ENCODE peak calls at places on chromosome 18, in eight cellular contexts. C, V, P, W, G, E, A and D are unnamed samples.
A peak's percentile ranks its signal among the peaks of the same experiment; 100 is the strongest.

GRCh38 chr18:32753656-32754221 is 19.1 kb downstream of the KLHL14 start:
- DNase-seq in C (no peak), W (no peak), A (no peak), V (no peak), P (no peak), E (peak; percentile 38), G (no peak), D (no peak)

GRCh38 chr18:48833701-48834394 is 116.9 kb downstream of the SMAD7 start:
- DNase-seq in P (peak; percentile 44), W (peak; percentile 37), A (no peak), C (peak; percentile 45), V (no peak), G (no peak), E (no peak), D (no peak)

GRCh38 chr18:26103579-26103978 is 13.2 kb upstream of the SS18 start:
- DNase-seq in A (no peak), G (no peak), W (no peak), E (peak; percentile 47), P (no peak), C (no peak), V (no peak), D (no peak)

GRCh38 chr18:58645398-58645797 is 16.5 kb upstream of the ALPK2 start:
- DNase-seq in C (no peak), A (no peak), G (peak; percentile 62), W (peak; percentile 24), V (no peak), P (no peak), E (no peak), D (no peak)

GRCh38 chr18:38606841-38607240 is 1041.2 kb upstream of the CELF4 start:
- DNase-seq in P (no peak), V (no peak), G (no peak), C (no peak), A (no peak), E (no peak), W (no peak), D (no peak)

GRCh38 chr18:8990276-8991031 is 112.0 kb upstream of the NDUFV2 start:
- DNase-seq in E (no peak), P (no peak), A (no peak), V (peak; percentile 19), G (no peak), W (no peak), C (peak; percentile 60), D (no peak)

GRCh38 chr18:37668971-37669747 is 103.6 kb upstream of the CELF4 start:
- DNase-seq in P (no peak), V (no peak), E (peak; percentile 64), C (no peak), A (no peak), G (no peak), W (peak; percentile 30), D (no peak)

GRCh38 chr18:51196811-51197660 is 445 bp downstream of the MEX3C start:
- DNase-seq in C (peak; percentile 85), A (peak; percentile 17), V (peak; percentile 63), E (peak; percentile 62), P (peak; percentile 85), W (peak; percentile 54), G (no peak), D (no peak)

GRCh38 chr18:24968233-24968775 is 383.7 kb downstream of the ZNF521 start:
- DNase-seq in W (no peak), A (no peak), E (no peak), V (no peak), C (no peak), G (peak; percentile 52), P (no peak), D (no peak)

GRCh38 chr18:79927597-79928562 is 23.6 kb downstream of the SLC66A2 start:
- DNase-seq in W (no peak), A (no peak), V (no peak), P (peak; percentile 61), G (no peak), C (no peak), E (peak; percentile 59), D (no peak)

GRCh38 chr18:74546751-74547530 is 12.6 kb downstream of the CNDP1 start:
- DNase-seq in A (no peak), E (no peak), V (no peak), G (peak; percentile 24), P (no peak), C (no peak), W (peak; percentile 56), D (peak; percentile 25)

GRCh38 chr18:48983793-48984437 is 33.1 kb upstream of the SMAD7 start:
- DNase-seq in P (peak; percentile 87), G (no peak), E (no peak), W (peak; percentile 55), A (no peak), V (no peak), C (peak; percentile 75), D (no peak)

GRCh38 chr18:74316257-74317180 is 880 bp downstream of the C18orf63 start:
- DNase-seq in C (peak; percentile 31), V (no peak), G (peak; percentile 80), E (no peak), P (no peak), A (peak; percentile 60), W (peak; percentile 88), D (no peak)

GRCh38 chr18:53153281-53153680 is 813.3 kb downstream of the DCC start:
- DNase-seq in C (no peak), V (no peak), P (no peak), A (no peak), W (peak; percentile 2), E (peak; percentile 44), G (no peak), D (no peak)

GRCh38 chr18:63586966-63587365 is at the start of gene SERPINB13:
- DNase-seq in W (no peak), A (no peak), C (no peak), V (no peak), E (no peak), P (no peak), G (no peak), D (no peak)

GRCh38 chr18:25832008-25832604 is 258.3 kb downstream of the SS18 start:
- DNase-seq in A (peak; percentile 8), P (no peak), V (peak; percentile 47), C (peak; percentile 85), W (peak; percentile 65), E (peak; percentile 82), G (peak; percentile 11), D (peak; percentile 44)

DNA sequence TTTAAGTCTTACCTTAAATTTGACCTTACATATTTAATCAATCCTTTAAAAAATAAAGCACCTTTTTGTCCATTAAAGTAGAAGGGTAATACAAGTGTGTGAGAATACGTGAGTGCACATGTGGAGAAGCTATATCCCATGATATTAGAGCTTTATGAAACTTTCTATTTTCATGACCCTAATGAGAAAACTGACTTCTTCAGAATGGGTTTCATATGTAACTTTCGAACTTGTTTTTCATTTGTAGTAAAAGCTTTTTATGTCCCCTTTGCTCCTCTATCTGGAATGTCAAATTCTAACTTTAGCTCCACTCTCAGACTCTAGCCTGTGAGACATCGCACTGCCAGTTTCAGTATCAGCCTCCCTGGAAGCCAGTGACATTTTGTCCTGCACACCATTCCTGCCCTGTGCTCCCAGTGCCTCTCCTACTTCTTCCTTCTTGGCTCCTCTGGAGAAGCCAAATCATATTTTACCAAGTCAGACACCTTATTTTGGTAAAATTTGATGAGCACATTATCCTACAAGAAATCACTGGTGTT is 42.0 kb downstream of the MAPRE2 start:
- DNase-seq in E (no peak), P (no peak), V (no peak), A (no peak), W (no peak), C (no peak), G (no peak), D (no peak)
- H3K4me3 ChIP-seq in E (no peak overlapping the region), P (no peak overlapping the region), V (no peak overlapping the region), A (no peak overlapping the region), W (no peak overlapping the region), C (no peak overlapping the region), G (no peak overlapping the region), D (no peak overlapping the region)

GRCh38 chr18:57427429-57428181 is 7.6 kb upstream of the ONECUT2 start:
- DNase-seq in C (peak; percentile 62), G (no peak), V (no peak), P (peak; percentile 75), A (no peak), W (no peak), E (peak; percentile 73), D (no peak)

GRCh38 chr18:57423821-57424220 is 11.4 kb upstream of the ONECUT2 start:
- DNase-seq in C (no peak), E (no peak), W (no peak), A (no peak), P (no peak), V (no peak), G (no peak), D (no peak)

GRCh38 chr18:57425096-57425495 is 10.1 kb upstream of the ONECUT2 start:
- DNase-seq in C (no peak), G (no peak), P (no peak), V (no peak), A (no peak), W (no peak), E (no peak), D (no peak)

GRCh38 chr18:57426187-57426586 is 9.0 kb upstream of the ONECUT2 start:
- DNase-seq in A (no peak), G (no peak), C (no peak), V (no peak), W (no peak), E (no peak), P (no peak), D (no peak)

DNA sequence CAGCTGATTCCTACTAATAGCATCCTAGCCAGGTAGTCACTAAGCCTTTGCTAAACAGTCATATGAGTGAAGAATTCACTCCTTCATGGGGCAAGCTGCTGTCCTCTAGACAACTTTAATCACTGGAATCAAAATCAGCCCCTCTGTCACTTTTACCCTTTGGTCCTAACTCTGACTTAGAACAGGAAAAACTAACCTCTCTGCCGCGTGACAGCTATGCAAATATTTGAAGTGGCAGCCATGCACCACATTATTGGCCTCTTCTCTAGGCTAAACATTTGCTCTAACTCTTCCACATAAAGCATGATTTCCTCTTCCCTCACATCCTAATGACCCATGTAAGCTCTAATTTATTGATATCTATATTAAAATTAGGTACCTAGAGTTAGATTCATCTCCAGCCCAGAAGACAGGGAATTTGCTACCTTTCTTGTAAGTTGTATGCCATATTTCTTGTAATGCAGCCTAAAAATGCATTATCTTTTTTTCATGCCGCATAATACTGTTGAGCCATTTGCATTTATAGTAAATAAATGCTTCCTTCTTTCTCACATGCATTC is 12.8 kb upstream of the ONECUT2 start:
- DNase-seq in W (no peak), E (no peak), A (no peak), V (no peak), G (no peak), C (no peak), P (no peak), D (no peak)
- H3K4me3 ChIP-seq in W (no peak overlapping the region), E (no peak overlapping the region), A (no peak overlapping the region), V (no peak overlapping the region), G (no peak overlapping the region), C (no peak overlapping the region), P (no peak overlapping the region), D (no peak overlapping the region)

DNA sequence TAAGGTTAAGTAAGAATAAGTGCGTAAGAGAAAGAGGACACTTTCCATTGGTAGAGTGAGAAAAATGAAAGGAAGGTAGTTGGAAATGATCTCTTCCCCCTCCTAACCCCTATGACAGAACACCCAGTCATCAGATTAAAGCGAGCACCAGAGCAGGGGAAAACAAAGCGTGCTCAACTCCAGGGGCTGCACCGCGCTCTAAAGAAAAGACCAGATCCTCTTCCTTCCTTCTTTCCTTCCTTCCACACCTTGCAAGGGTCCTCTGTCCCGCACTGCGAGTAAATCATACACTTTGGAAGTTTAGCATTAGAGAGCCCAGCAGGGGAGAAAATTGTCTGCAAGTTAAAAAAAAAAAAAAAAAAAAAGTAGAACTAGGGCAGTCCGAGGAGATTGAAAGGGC is 931 bp upstream of the CDH7 start:
- DNase-seq in W (no peak), A (no peak), E (peak; percentile 43), G (no peak), C (no peak), V (no peak), P (no peak), D (no peak)
- H3K4me3 ChIP-seq in W (no peak overlapping the region), A (peak overlapping the region; percentile 53), E (peak overlapping the region; percentile 91), G (no peak overlapping the region), C (no peak overlapping the region), V (no peak overlapping the region), P (no peak overlapping the region), D (no peak overlapping the region)

GRCh38 chr18:12774982-12775381 is 72.1 kb downstream of the PSMG2 start:
- DNase-seq in E (no peak), C (no peak), W (no peak), G (no peak), A (no peak), P (no peak), V (no peak), D (no peak)
- H3K4me3 ChIP-seq in E (no peak overlapping the region), C (no peak overlapping the region), W (no peak overlapping the region), G (no peak overlapping the region), A (no peak overlapping the region), P (no peak overlapping the region), V (no peak overlapping the region), D (no peak overlapping the region)